ENCODE peak calls at places on chromosomes 7 and 10, in six cellular contexts. C is fibroblast of lung, U is AG04450, X is tibial nerve, I is iPS DF 6.9, P is PC-9. J is an unnamed sample.

GRCh38 chr7:102992820-102993531 is 80.2 kb downstream of the LRRC17 start:
- DNase-seq in I (no peak), U (peak; percentile 26), X (no peak), P (peak; percentile 25), C (no peak), J (peak; percentile 98)

GRCh38 chr7:100888988-100889760 is at the start of gene UFSP1:
- DNase-seq in I (no peak), C (no peak), P (no peak), U (no peak), X (no peak), J (no peak)

GRCh38 chr7:151647006-151647405 is 127.3 kb upstream of the RHEB start:
- DNase-seq in I (no peak), U (no peak), P (no peak), C (no peak), X (no peak), J (no peak)

GRCh38 chr7:71871446-71871845 is 540.7 kb downstream of the CALN1 start:
- DNase-seq in X (no peak), P (no peak), C (no peak), U (no peak), I (no peak), J (no peak)

GRCh38 chr10:125756853-125757487 is 18.7 kb downstream of the MMP21 start:
- DNase-seq in I (no peak), C (no peak), P (no peak), X (no peak), U (no peak), J (no peak)

GRCh38 chr10:132058111-132058745 is 7.5 kb upstream of the JAKMIP3 start:
- DNase-seq in U (no peak), P (no peak), I (no peak), C (no peak), X (no peak), J (no peak)

GRCh38 chr10:52483587-52483986 is 169.5 kb downstream of the DKK1 start:
- DNase-seq in I (no peak), P (no peak), C (no peak), X (no peak), U (no peak), J (no peak)

GRCh38 chr10:22002531-22003110 is 909 bp downstream of the DNAJC1 start:
- DNase-seq in I (no peak), U (no peak), X (no peak), P (no peak), C (peak; percentile 66), J (peak; percentile 66)

GRCh38 chr10:29828440-29828894 is 193.7 kb upstream of the SVIL start:
- DNase-seq in I (no peak), P (no peak), C (no peak), U (no peak), X (no peak), J (no peak)

GRCh38 chr7:94351703-94352102 is 43.0 kb upstream of the COL1A2 start:
- DNase-seq in I (no peak), C (no peak), X (no peak), P (no peak), U (no peak), J (no peak)

GRCh38 chr10:119079572-119080520 is 771 bp downstream of the EIF3A start:
- DNase-seq in U (peak; percentile 34), P (peak; percentile 48), C (peak; percentile 75), X (peak; percentile 28), I (no peak), J (peak; percentile 57)

GRCh38 chr7:90424720-90425119 is 21.5 kb downstream of the CLDN12 start:
- DNase-seq in I (no peak), X (no peak), P (no peak), U (no peak), C (no peak), J (no peak)

GRCh38 chr10:125127110-125127509 is 33.3 kb downstream of the CTBP2 start:
- DNase-seq in C (no peak), P (no peak), X (no peak), I (no peak), U (no peak), J (no peak)

GRCh38 chr10:44278669-44279337 is 106.1 kb downstream of the CXCL12 start:
- DNase-seq in U (no peak), C (no peak), P (no peak), X (no peak), I (no peak), J (peak; percentile 77)

GRCh38 chr10:77987671-77988070 is 41.6 kb downstream of the POLR3A start:
- DNase-seq in I (no peak), X (no peak), P (no peak), C (no peak), U (no peak), J (no peak)

GRCh38 chr7:98200364-98200763 is 10.9 kb upstream of the BHLHA15 start:
- DNase-seq in P (no peak), I (no peak), X (no peak), C (no peak), U (no peak), J (no peak)

GRCh38 chr10:60293797-60294196 is 95.9 kb downstream of the ANK3 start:
- DNase-seq in C (no peak), X (no peak), P (no peak), I (no peak), U (no peak), J (peak; percentile 39)

GRCh38 chr10:60290558-60290957 is 99.1 kb downstream of the ANK3 start:
- DNase-seq in C (no peak), P (no peak), X (no peak), U (no peak), I (no peak), J (no peak)

GRCh38 chr10:60289800-60290199 is 99.9 kb downstream of the ANK3 start:
- DNase-seq in X (no peak), I (no peak), U (no peak), P (no peak), C (no peak), J (no peak)

GRCh38 chr10:60288291-60288690 is 101.4 kb downstream of the ANK3 start:
- DNase-seq in X (no peak), P (no peak), C (peak; percentile 15), U (no peak), I (no peak), J (no peak)

GRCh38 chr10:60291354-60291930 is 98.2 kb downstream of the ANK3 start:
- DNase-seq in P (no peak), C (peak; percentile 32), U (no peak), X (no peak), I (no peak), J (no peak)
- H3K27ac ChIP-seq in P (no peak overlapping the region), C (no peak overlapping the region), U (no peak overlapping the region), X (peak overlapping the region; percentile 87), I (no peak overlapping the region), J (no peak overlapping the region)

GRCh38 chr10:117130346-117130745 is 7.7 kb downstream of the VAX1 start:
- DNase-seq in X (no peak), U (no peak), C (no peak), I (no peak), P (no peak), J (no peak)
- H3K27ac ChIP-seq in X (no peak overlapping the region), U (no peak overlapping the region), C (no peak overlapping the region), I (no peak overlapping the region), P (no peak overlapping the region), J (no peak overlapping the region)

GRCh38 chr10:74039561-74040145 is 41.7 kb downstream of the VCL start:
- DNase-seq in X (no peak), I (no peak), P (no peak), C (peak; percentile 79), U (no peak), J (peak; percentile 58)

GRCh38 chr10:74035324-74035723 is 37.4 kb downstream of the VCL start:
- DNase-seq in I (no peak), C (peak; percentile 52), X (no peak), P (no peak), U (no peak), J (no peak)

GRCh38 chr10:74036474-74036873 is 38.6 kb downstream of the VCL start:
- DNase-seq in X (no peak), P (no peak), I (no peak), C (no peak), U (no peak), J (no peak)

GRCh38 chr10:74044419-74044818 is 46.5 kb downstream of the VCL start:
- DNase-seq in X (no peak), I (no peak), C (no peak), P (no peak), U (no peak), J (no peak)

DNA sequence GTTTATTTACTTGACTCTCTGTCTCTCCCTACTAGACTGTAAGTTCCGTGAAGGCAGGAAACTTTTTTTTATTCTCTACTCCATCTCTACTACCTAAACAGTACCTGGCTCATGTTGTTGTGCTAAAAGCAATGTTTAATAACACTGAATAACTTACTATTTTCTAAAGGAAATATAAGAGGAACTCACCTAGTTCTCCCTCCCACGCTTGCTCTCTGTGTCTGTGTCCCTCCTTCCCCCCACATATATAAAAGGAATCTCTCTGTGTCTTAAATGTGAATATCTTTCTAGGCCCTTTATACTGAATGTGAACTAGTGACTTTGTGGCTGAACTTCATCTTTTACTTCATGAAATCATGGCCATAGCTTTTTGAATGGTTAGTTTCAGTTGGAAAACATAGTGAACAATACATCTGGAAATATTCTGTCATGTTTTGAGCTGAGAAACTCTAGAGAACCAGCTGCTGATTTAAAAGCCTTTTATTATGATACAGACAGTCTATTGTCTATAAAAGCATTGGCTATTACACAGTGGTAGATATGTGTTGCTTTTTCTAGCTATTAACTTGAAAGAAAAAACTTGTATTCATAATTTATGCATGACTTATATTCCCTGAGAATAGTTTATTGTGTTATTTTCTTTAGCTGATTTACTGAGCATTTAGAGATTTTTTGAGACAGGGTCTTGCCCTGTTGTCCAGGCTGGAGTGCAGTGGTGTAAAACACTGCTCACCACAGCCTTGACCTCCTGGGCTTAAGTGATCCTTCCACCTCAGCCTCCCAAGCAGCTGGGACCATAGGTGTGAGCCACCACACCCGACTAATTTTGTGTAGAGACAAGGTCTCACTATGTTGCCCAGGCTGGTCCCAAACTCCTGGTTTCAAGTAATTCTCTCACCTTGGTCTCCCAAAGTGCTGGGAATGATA is 42.5 kb downstream of the VCL start:
- DNase-seq in X (no peak), I (no peak), U (no peak), C (no peak), P (no peak), J (no peak)
- H3K27ac ChIP-seq in X (peak overlapping the region; percentile 92), I (no peak overlapping the region), U (no peak overlapping the region), C (no peak overlapping the region), P (no peak overlapping the region), J (peak overlapping the region; percentile 42)

GRCh38 chr7:26857170-26857533 is 7.2 kb downstream of the SKAP2 start:
- DNase-seq in U (no peak), P (no peak), X (no peak), C (no peak), I (no peak), J (no peak)

GRCh38 chr7:26855421-26855820 is 9.0 kb downstream of the SKAP2 start:
- DNase-seq in P (no peak), X (no peak), C (peak; percentile 29), I (no peak), U (no peak), J (no peak)

GRCh38 chr7:26854932-26855331 is 9.5 kb downstream of the SKAP2 start:
- DNase-seq in X (no peak), U (no peak), C (peak; percentile 21), P (no peak), I (no peak), J (no peak)

GRCh38 chr7:26857534-26858228 is 6.7 kb downstream of the SKAP2 start:
- DNase-seq in C (peak; percentile 85), P (no peak), X (no peak), U (peak; percentile 34), I (no peak), J (no peak)

DNA sequence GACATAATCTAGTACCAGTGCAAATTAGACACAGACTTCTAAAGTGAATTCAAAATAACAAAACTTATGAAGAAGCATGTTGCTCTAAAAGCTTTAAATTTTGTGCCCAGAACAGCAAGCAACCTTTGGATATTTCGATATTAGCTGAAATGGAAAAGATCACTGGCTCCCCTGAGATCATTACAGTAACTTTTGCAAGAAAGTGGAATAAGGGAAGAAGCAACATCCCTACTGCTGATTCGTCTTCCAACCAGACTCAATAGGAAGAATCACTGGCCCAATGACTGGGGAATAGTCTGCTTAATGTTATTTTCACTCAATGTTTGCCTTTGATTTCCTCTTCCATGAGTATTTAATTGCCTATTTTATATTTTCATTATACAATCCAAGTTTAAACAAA is 7.9 kb downstream of the SKAP2 start:
- DNase-seq in C (peak; percentile 76), U (no peak), I (no peak), P (no peak), X (no peak), J (no peak)
- H3K27ac ChIP-seq in C (peak overlapping the region; percentile 52), U (no peak overlapping the region), I (no peak overlapping the region), P (no peak overlapping the region), X (no peak overlapping the region), J (no peak overlapping the region)